ENCODE peak calls at places on chromosomes 5 and 9, in five cellular contexts. T, R, Q, Z and K are unnamed samples.
A peak's percentile ranks its signal among the peaks of the same experiment; 100 is the strongest.

GRCh38 chr9:82273121-82273520 is 284.5 kb downstream of the SPATA31D1 start:
- DNase-seq in T (no peak), R (no peak), Q (no peak), Z (no peak), K (no peak)

GRCh38 chr9:111131219-111131618 is 92.9 kb upstream of the LPAR1 start:
- DNase-seq in T (no peak), R (no peak), Q (no peak), Z (no peak), K (no peak)

GRCh38 chr5:159850192-159850573 is 66.1 kb upstream of the ADRA1B start:
- DNase-seq in T (no peak), R (no peak), Q (no peak), Z (no peak), K (no peak)

GRCh38 chr5:94693043-94693822 is 74.8 kb downstream of the SLF1 start:
- DNase-seq in T (no peak), R (no peak), Q (no peak), Z (peak; percentile 50), K (no peak)

GRCh38 chr9:33256236-33256635 is 8.3 kb downstream of the BAG1 start:
- DNase-seq in T (no peak), R (no peak), Q (no peak), Z (no peak), K (no peak)

GRCh38 chr5:63032343-63032742 is 453.7 kb downstream of the LRRC70 start:
- DNase-seq in T (no peak), R (no peak), Q (no peak), Z (no peak), K (no peak)

GRCh38 chr5:150068472-150068871 is 17.9 kb downstream of the CSF1R start:
- DNase-seq in T (no peak), R (no peak), Q (no peak), Z (no peak), K (no peak)

GRCh38 chr9:96080364-96080763 is 204.9 kb downstream of the ERCC6L2 start:
- DNase-seq in T (no peak), R (no peak), Q (no peak), Z (no peak), K (no peak)

GRCh38 chr9:130996672-130997394 is 12.1 kb upstream of the LAMC3 start:
- DNase-seq in T (no peak), R (no peak), Q (no peak), Z (no peak), K (no peak)

GRCh38 chr9:92749934-92750315 is 14.7 kb downstream of the BICD2 start:
- DNase-seq in T (no peak), R (no peak), Q (no peak), Z (no peak), K (no peak)

GRCh38 chr5:71757590-71758543 is 38.8 kb downstream of the CARTPT start:
- DNase-seq in T (peak; percentile 15), R (no peak), Q (peak; percentile 55), Z (peak; percentile 64), K (peak; percentile 29)

GRCh38 chr9:14281136-14281795 is 32.7 kb downstream of the NFIB start:
- DNase-seq in T (no peak), R (no peak), Q (no peak), Z (no peak), K (no peak)